ENCODE peak calls at places on chromosomes 13 and 19, in four cellular contexts. P is SK-N-SH, D is GM12878, E is HepG2. V is an unnamed sample.

GRCh38 chr19:35963514-35963913 is 27.3 kb downstream of the LRFN3 start:
- DNase-seq in P (no peak), D (no peak), E (peak; percentile 34), V (peak; percentile 70)

GRCh38 chr13:49348748-49349147 is 95.1 kb downstream of the CAB39L start:
- DNase-seq in P (no peak), D (no peak), E (no peak), V (no peak)

GRCh38 chr19:11570039-11570462 is 7.4 kb downstream of the ACP5 start:
- DNase-seq in P (peak; percentile 52), D (no peak), E (no peak), V (no peak)

GRCh38 chr13:26476111-26476743 is 81.3 kb upstream of the WASF3 start:
- DNase-seq in P (no peak), D (no peak), E (peak; percentile 34), V (no peak)

GRCh38 chr13:111480976-111481375 is 160.5 kb downstream of the TEX29 start:
- DNase-seq in P (no peak), D (no peak), E (no peak), V (no peak)

GRCh38 chr13:109206616-109207015 is 577.2 kb downstream of the MYO16 start:
- DNase-seq in P (no peak), D (no peak), E (no peak), V (no peak)

GRCh38 chr19:1076046-1076386 is 9.0 kb downstream of the ARHGAP45 start:
- DNase-seq in P (no peak), D (no peak), E (no peak), V (no peak)

GRCh38 chr19:31497709-31498108 is 148.5 kb upstream of the TSHZ3 start:
- DNase-seq in P (no peak), D (no peak), E (no peak), V (no peak)

GRCh38 chr19:49442354-49442753 is 1.0 kb upstream of the SLC17A7 start:
- DNase-seq in P (no peak), D (no peak), E (no peak), V (peak; percentile 56)

GRCh38 chr19:56837004-56837403 is 3.5 kb downstream of the PEG3 start:
- DNase-seq in P (peak; percentile 10), D (no peak), E (peak; percentile 37), V (no peak)

GRCh38 chr19:862529-863304 is 3.3 kb downstream of the CFD start:
- DNase-seq in P (peak; percentile 91), D (peak; percentile 12), E (no peak), V (no peak)

GRCh38 chr13:113932060-113932459 is 41.8 kb downstream of the C13orf46 start:
- DNase-seq in P (no peak), D (no peak), E (no peak), V (no peak)

GRCh38 chr13:40390290-40391008 is 276.0 kb downstream of the FOXO1 start:
- DNase-seq in P (no peak), D (no peak), E (no peak), V (no peak)

GRCh38 chr19:46674416-46675178 is 13.6 kb upstream of the DACT3 start:
- DNase-seq in P (peak; percentile 79), D (no peak), E (no peak), V (no peak)

GRCh38 chr13:58963321-58963720 is 1200.4 kb downstream of the DIAPH3 start:
- DNase-seq in P (no peak), D (no peak), E (no peak), V (no peak)

GRCh38 chr13:26839682-26840081 is 79.1 kb upstream of the GPR12 start:
- DNase-seq in P (no peak), D (no peak), E (no peak), V (no peak)

GRCh38 chr19:14073925-14074838 is 1.6 kb downstream of the MISP3 start:
- DNase-seq in P (peak; percentile 67), D (no peak), E (no peak), V (no peak)

GRCh38 chr13:82739881-82740280 is 1142.4 kb downstream of the SLITRK1 start:
- DNase-seq in P (no peak), D (no peak), E (no peak), V (no peak)

GRCh38 chr13:26929971-26930730 is 169.6 kb upstream of the GPR12 start:
- DNase-seq in P (peak; percentile 79), D (no peak), E (peak; percentile 39), V (peak; percentile 58)

GRCh38 chr13:95355491-95355890 is 54.2 kb upstream of the ABCC4 start:
- DNase-seq in P (no peak), D (no peak), E (no peak), V (no peak)

GRCh38 chr13:91133941-91134772 is 213.3 kb upstream of the MIR17HG start:
- DNase-seq in P (peak; percentile 37), D (no peak), E (peak; percentile 63), V (peak; percentile 57)

GRCh38 chr19:40442328-40443130 is 1.6 kb downstream of the SERTAD3 start:
- DNase-seq in P (no peak), D (no peak), E (no peak), V (no peak)

GRCh38 chr19:47275866-47276461 is 1.3 kb downstream of the INAFM1 start:
- DNase-seq in P (no peak), D (no peak), E (no peak), V (no peak)

GRCh38 chr19:17873661-17874422 is 2.1 kb downstream of the SLC5A5 start:
- DNase-seq in P (peak; percentile 98), D (no peak), E (no peak), V (peak; percentile 49)

GRCh38 chr13:93515267-93515666 is 288.7 kb downstream of the GPC6 start:
- DNase-seq in P (no peak), D (no peak), E (no peak), V (no peak)

GRCh38 chr19:14343286-14343685 is 38.0 kb upstream of the ADGRE5 start:
- DNase-seq in P (peak; percentile 43), D (no peak), E (no peak), V (no peak)

GRCh38 chr19:30070970-30071632 is 129.1 kb downstream of the URI1 start:
- DNase-seq in P (peak; percentile 92), D (no peak), E (no peak), V (no peak)
- TF ChIP-seq PBX3 in P (no peak), D (no peak), E (no peak), V (no peak)

GRCh38 chr19:10454267-10454666 is 33.9 kb downstream of the PDE4A start:
- DNase-seq in P (peak; percentile 86), D (no peak), E (no peak), V (no peak)
- TF ChIP-seq EP300 in P (no peak), D (no peak), E (no peak), V (no peak)

GRCh38 chr13:99528547-99528946 is 27.3 kb downstream of the TM9SF2 start:
- DNase-seq in P (no peak), D (no peak), E (peak; percentile 17), V (no peak)
- TF ChIP-seq PBX3 in P (no peak), D (no peak), E (no peak), V (no peak)

GRCh38 chr19:10195199-10195519 is 406 bp upstream of the DNMT1 start:
- DNase-seq in P (no peak), D (no peak), E (no peak), V (no peak)
- TF ChIP-seq EP300 in P (no peak), D (no peak), E (no peak), V (no peak)

GRCh38 chr19:53076984-53077383 is 26.2 kb downstream of the ZNF160 start:
- DNase-seq in P (peak; percentile 72), D (no peak), E (peak; percentile 14), V (no peak)

GRCh38 chr19:53079313-53079924 is 23.8 kb downstream of the ZNF160 start:
- DNase-seq in P (no peak), D (no peak), E (no peak), V (no peak)

GRCh38 chr19:53082929-53083328 is 20.3 kb downstream of the ZNF160 start:
- DNase-seq in P (no peak), D (no peak), E (no peak), V (no peak)

DNA sequence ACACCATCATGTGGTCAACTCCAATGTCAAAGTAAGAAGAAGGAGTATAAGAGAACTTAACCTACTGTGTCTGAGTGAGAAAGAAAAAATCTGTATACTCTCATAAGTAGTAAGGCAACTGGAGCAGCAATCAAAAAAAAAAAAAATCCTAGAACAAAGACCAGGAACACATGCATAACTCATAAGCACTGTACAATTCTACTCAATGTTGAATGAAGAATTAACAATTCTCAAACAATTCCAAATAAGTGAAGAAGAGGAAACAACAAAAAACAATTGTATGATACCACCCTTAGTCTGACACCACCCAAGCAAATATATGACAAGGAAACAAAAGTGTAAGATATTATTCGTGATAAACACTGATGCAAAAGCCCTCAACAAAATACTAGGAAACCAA is 24.6 kb downstream of the ZNF160 start:
- DNase-seq in P (no peak), D (no peak), E (no peak), V (no peak)
- TF ChIP-seq PBX3 in P (no peak), D (no peak), E (no peak), V (no peak)

V was measured in A549.